ENCODE peak calls at places on chromosomes 2 and 18, in ten cellular contexts. V is NCI-H69; M is M059J; E is CD8-positive, alpha-beta memory T cell; I is activated T-cell treated with anti-CD3 and anti-CD28 coated beads for 1 hour; Z is GM12892; H is GM18507; J is epithelial cell of esophagus; L is AML-193; B is fibroblast of the aortic adventitia. U is an unnamed sample.

GRCh38 chr18:7789853-7790552 is 222.9 kb downstream of the PTPRM start:
- DNase-seq in V (peak; percentile 72), M (peak; percentile 57), E (no peak), I (no peak), Z (no peak), H (no peak), J (peak; percentile 71), L (no peak), B (peak; percentile 63), U (peak; percentile 1)

GRCh38 chr18:73088445-73088844 is 220.7 kb upstream of the NETO1 start:
- DNase-seq in V (no peak), M (no peak), E (no peak), I (no peak), Z (no peak), H (no peak), J (no peak), L (no peak), B (no peak), U (no peak)

GRCh38 chr2:113848758-113849460 is 41.0 kb upstream of the ACTR3 start:
- DNase-seq in V (peak; percentile 39), M (peak; percentile 63), E (no peak), I (no peak), Z (no peak), H (no peak), J (peak; percentile 97), L (no peak), B (peak; percentile 19), U (no peak)

GRCh38 chr18:3294435-3295080 is 32.6 kb downstream of the MYL12B start:
- DNase-seq in V (peak; percentile 90), M (peak; percentile 60), E (no peak), I (no peak), Z (no peak), H (no peak), J (peak; percentile 42), L (no peak), B (peak; percentile 67), U (no peak)

GRCh38 chr2:172704072-172704936 is 31.3 kb upstream of the RAPGEF4 start:
- DNase-seq in V (peak; percentile 46), M (peak; percentile 31), E (no peak), I (no peak), Z (no peak), H (no peak), J (peak; percentile 50), L (no peak), B (peak; percentile 28), U (peak; percentile 35)

GRCh38 chr2:216257089-216257488 is 115.2 kb downstream of the MARCHF4 start:
- DNase-seq in V (no peak), M (no peak), E (no peak), I (no peak), Z (no peak), H (no peak), J (no peak), L (no peak), B (no peak), U (no peak)

GRCh38 chr2:233460726-233461431 is 105.7 kb downstream of the USP40 start:
- DNase-seq in V (peak; percentile 89), M (no peak), E (no peak), I (no peak), Z (no peak), H (no peak), J (no peak), L (no peak), B (no peak), U (no peak)

GRCh38 chr18:11047156-11047555 is 102.2 kb downstream of the PIEZO2 start:
- DNase-seq in V (no peak), M (peak; percentile 85), E (no peak), I (no peak), Z (no peak), H (no peak), J (no peak), L (no peak), B (no peak), U (no peak)

GRCh38 chr2:223811757-223812156 is 25.6 kb downstream of the AP1S3 start:
- DNase-seq in V (no peak), M (peak; percentile 44), E (no peak), I (no peak), Z (no peak), H (no peak), J (no peak), L (no peak), B (peak; percentile 85), U (no peak)

GRCh38 chr2:238252766-238253630 is 13.2 kb upstream of the HES6 start:
- DNase-seq in V (no peak), M (no peak), E (no peak), I (no peak), Z (no peak), H (no peak), J (no peak), L (no peak), B (no peak), U (no peak)

GRCh38 chr2:172921538-172922236 is 154.0 kb upstream of the MAP3K20 start:
- DNase-seq in V (no peak), M (peak; percentile 47), E (no peak), I (no peak), Z (no peak), H (no peak), J (peak; percentile 49), L (no peak), B (peak; percentile 65), U (no peak)

GRCh38 chr18:34493099-34493544 is 217.0 kb upstream of the DTNA start:
- DNase-seq in V (peak; percentile 99), M (peak; percentile 63), E (no peak), I (no peak), Z (no peak), H (no peak), J (peak; percentile 89), L (no peak), B (peak; percentile 61), U (peak; percentile 22)

GRCh38 chr18:60259052-60259681 is 113.4 kb downstream of the MC4R start:
- DNase-seq in V (no peak), M (peak; percentile 64), E (no peak), I (no peak), Z (no peak), H (no peak), J (peak; percentile 11), L (peak; percentile 1), B (peak; percentile 3), U (no peak)

GRCh38 chr2:69581774-69582581 is 61.6 kb downstream of the AAK1 start:
- DNase-seq in V (no peak), M (peak; percentile 69), E (peak; percentile 22), I (no peak), Z (no peak), H (no peak), J (peak; percentile 68), L (peak; percentile 66), B (peak; percentile 50), U (no peak)

GRCh38 chr2:190781604-190782198 is 98.9 kb upstream of the GLS start:
- DNase-seq in V (peak; percentile 71), M (peak; percentile 53), E (peak; percentile 44), I (peak; percentile 25), Z (peak; percentile 38), H (peak; percentile 17), J (peak; percentile 71), L (peak; percentile 45), B (peak; percentile 88), U (no peak)

GRCh38 chr2:222900354-222900753 is 39.5 kb downstream of the ACSL3 start:
- DNase-seq in V (no peak), M (peak; percentile 81), E (no peak), I (no peak), Z (no peak), H (no peak), J (peak; percentile 39), L (no peak), B (peak; percentile 42), U (no peak)

GRCh38 chr2:230642966-230643365 is 69.7 kb upstream of the CAB39 start:
- DNase-seq in V (no peak), M (no peak), E (no peak), I (no peak), Z (no peak), H (no peak), J (no peak), L (no peak), B (no peak), U (no peak)

GRCh38 chr2:85852979-85853498 is 35.8 kb downstream of the ST3GAL5 start:
- DNase-seq in V (no peak), M (no peak), E (peak; percentile 79), I (peak; percentile 58), Z (no peak), H (no peak), J (no peak), L (no peak), B (peak; percentile 45), U (no peak)

GRCh38 chr2:44715671-44716077 is 225.8 kb upstream of the SIX3 start:
- DNase-seq in V (peak; percentile 91), M (peak; percentile 54), E (no peak), I (no peak), Z (no peak), H (no peak), J (peak; percentile 56), L (no peak), B (peak; percentile 64), U (peak; percentile 13)

GRCh38 chr2:23904692-23905091 is 22.2 kb downstream of the ATAD2B start:
- DNase-seq in V (no peak), M (peak; percentile 70), E (no peak), I (no peak), Z (no peak), H (no peak), J (no peak), L (no peak), B (peak; percentile 59), U (no peak)

GRCh38 chr18:56988022-56988421 is 158.9 kb upstream of the BOD1L2 start:
- DNase-seq in V (peak; percentile 86), M (no peak), E (no peak), I (no peak), Z (no peak), H (no peak), J (no peak), L (no peak), B (no peak), U (no peak)

GRCh38 chr18:76493213-76494107 is 1.6 kb downstream of the ZNF516 start:
- DNase-seq in V (peak; percentile 91), M (peak; percentile 38), E (peak; percentile 22), I (no peak), Z (no peak), H (no peak), J (peak; percentile 50), L (peak; percentile 68), B (peak; percentile 58), U (peak; percentile 65)

GRCh38 chr18:2890606-2891005 is 43.8 kb downstream of the EMILIN2 start:
- DNase-seq in V (no peak), M (no peak), E (no peak), I (no peak), Z (no peak), H (no peak), J (no peak), L (no peak), B (no peak), U (no peak)

GRCh38 chr2:138763971-138764370 is 16.2 kb downstream of the NXPH2 start:
- DNase-seq in V (no peak), M (no peak), E (no peak), I (no peak), Z (no peak), H (no peak), J (no peak), L (no peak), B (no peak), U (no peak)

GRCh38 chr2:31270136-31270535 is 36.2 kb downstream of the EHD3 start:
- DNase-seq in V (no peak), M (peak; percentile 91), E (no peak), I (no peak), Z (no peak), H (no peak), J (peak; percentile 92), L (no peak), B (peak; percentile 39), U (no peak)

GRCh38 chr2:96389728-96390127 is 54.2 kb downstream of the NCAPH start:
- DNase-seq in V (no peak), M (no peak), E (peak; percentile 6), I (no peak), Z (no peak), H (no peak), J (peak; percentile 26), L (no peak), B (no peak), U (no peak)

GRCh38 chr2:134146620-134147019 is 107.3 kb upstream of the MGAT5 start:
- DNase-seq in V (no peak), M (no peak), E (no peak), I (no peak), Z (no peak), H (no peak), J (peak; percentile 79), L (no peak), B (peak; percentile 38), U (no peak)

GRCh38 chr2:60553496-60553991 is at the start of gene BCL11A:
- DNase-seq in V (peak; percentile 94), M (peak; percentile 56), E (no peak), I (no peak), Z (no peak), H (no peak), J (peak; percentile 89), L (no peak), B (peak; percentile 57), U (peak; percentile 79)

U was measured in DMS 273 treated with DMSO at 0.1 percent for 48 hours.